ENCODE peak calls at places on chromosomes 1 and 21, in ten cellular contexts. One of them, this sample, is unnamed.

GRCh38 chr1:40944326-40944725 is 35.2 kb upstream of the CTPS1 start:
- DNase-seq in endodermal cell: no peak
- DNase-seq in fibroblast of mammary gland: peak
- DNase-seq in right atrium auricular region: peak
- DNase-seq in right lobe of liver: peak
- DNase-seq in HCT116: no peak
- DNase-seq in AG04450: peak
- DNase-seq in prostate gland: peak
- DNase-seq in astrocyte of the spinal cord: peak
- DNase-seq in breast epithelium: peak
- DNase-seq in this sample: peak

GRCh38 chr1:182110635-182111034 is 49.1 kb upstream of the ZNF648 start:
- DNase-seq in endodermal cell: peak
- DNase-seq in fibroblast of mammary gland: no peak
- DNase-seq in right atrium auricular region: no peak
- DNase-seq in right lobe of liver: no peak
- DNase-seq in HCT116: no peak
- DNase-seq in AG04450: no peak
- DNase-seq in prostate gland: no peak
- DNase-seq in astrocyte of the spinal cord: no peak
- DNase-seq in breast epithelium: no peak
- DNase-seq in this sample: no peak

GRCh38 chr1:80444171-80444570 is 1356.6 kb upstream of the ADGRL2 start:
- DNase-seq in endodermal cell: no peak
- DNase-seq in fibroblast of mammary gland: no peak
- DNase-seq in right atrium auricular region: no peak
- DNase-seq in right lobe of liver: no peak
- DNase-seq in HCT116: no peak
- DNase-seq in AG04450: no peak
- DNase-seq in prostate gland: no peak
- DNase-seq in astrocyte of the spinal cord: no peak
- DNase-seq in breast epithelium: no peak
- DNase-seq in this sample: no peak

GRCh38 chr1:27522148-27522859 is 32.3 kb upstream of the WASF2 start:
- DNase-seq in endodermal cell: no peak
- DNase-seq in fibroblast of mammary gland: peak
- DNase-seq in right atrium auricular region: no peak
- DNase-seq in right lobe of liver: no peak
- DNase-seq in HCT116: no peak
- DNase-seq in AG04450: no peak
- DNase-seq in prostate gland: peak
- DNase-seq in astrocyte of the spinal cord: peak
- DNase-seq in breast epithelium: peak
- DNase-seq in this sample: no peak

GRCh38 chr1:155023627-155024026 is 10.0 kb downstream of the DCST2 start:
- DNase-seq in endodermal cell: no peak
- DNase-seq in fibroblast of mammary gland: no peak
- DNase-seq in right atrium auricular region: no peak
- DNase-seq in right lobe of liver: no peak
- DNase-seq in HCT116: no peak
- DNase-seq in AG04450: no peak
- DNase-seq in prostate gland: no peak
- DNase-seq in astrocyte of the spinal cord: no peak
- DNase-seq in breast epithelium: no peak
- DNase-seq in this sample: no peak

GRCh38 chr1:9700340-9700739 is 48.8 kb downstream of the PIK3CD start:
- DNase-seq in endodermal cell: no peak
- DNase-seq in fibroblast of mammary gland: peak
- DNase-seq in right atrium auricular region: no peak
- DNase-seq in right lobe of liver: no peak
- DNase-seq in HCT116: peak
- DNase-seq in AG04450: no peak
- DNase-seq in prostate gland: no peak
- DNase-seq in astrocyte of the spinal cord: peak
- DNase-seq in breast epithelium: no peak
- DNase-seq in this sample: peak

GRCh38 chr1:246703581-246703980 is 20.6 kb upstream of the SCCPDH start:
- DNase-seq in endodermal cell: no peak
- DNase-seq in fibroblast of mammary gland: no peak
- DNase-seq in right atrium auricular region: no peak
- DNase-seq in right lobe of liver: peak
- DNase-seq in HCT116: no peak
- DNase-seq in AG04450: no peak
- DNase-seq in prostate gland: no peak
- DNase-seq in astrocyte of the spinal cord: no peak
- DNase-seq in breast epithelium: no peak
- DNase-seq in this sample: no peak

GRCh38 chr1:47226121-47226977 is 5.7 kb downstream of the TAL1 start:
- DNase-seq in endodermal cell: peak
- DNase-seq in fibroblast of mammary gland: no peak
- DNase-seq in right atrium auricular region: no peak
- DNase-seq in right lobe of liver: no peak
- DNase-seq in HCT116: no peak
- DNase-seq in AG04450: no peak
- DNase-seq in prostate gland: no peak
- DNase-seq in astrocyte of the spinal cord: no peak
- DNase-seq in breast epithelium: no peak
- DNase-seq in this sample: no peak

GRCh38 chr1:27878038-27878437 is 5.7 kb downstream of the THEMIS2 start:
- DNase-seq in endodermal cell: no peak
- DNase-seq in fibroblast of mammary gland: no peak
- DNase-seq in right atrium auricular region: no peak
- DNase-seq in right lobe of liver: peak
- DNase-seq in HCT116: no peak
- DNase-seq in AG04450: no peak
- DNase-seq in prostate gland: no peak
- DNase-seq in astrocyte of the spinal cord: no peak
- DNase-seq in breast epithelium: no peak
- DNase-seq in this sample: no peak

GRCh38 chr1:9149837-9150581 is 21.1 kb upstream of the GPR157 start:
- DNase-seq in endodermal cell: no peak
- DNase-seq in fibroblast of mammary gland: no peak
- DNase-seq in right atrium auricular region: no peak
- DNase-seq in right lobe of liver: no peak
- DNase-seq in HCT116: no peak
- DNase-seq in AG04450: no peak
- DNase-seq in prostate gland: no peak
- DNase-seq in astrocyte of the spinal cord: no peak
- DNase-seq in breast epithelium: no peak
- DNase-seq in this sample: no peak

GRCh38 chr21:16176570-16176969 is 446.8 kb downstream of the USP25 start:
- DNase-seq in endodermal cell: no peak
- DNase-seq in fibroblast of mammary gland: peak
- DNase-seq in right atrium auricular region: no peak
- DNase-seq in right lobe of liver: no peak
- DNase-seq in HCT116: no peak
- DNase-seq in AG04450: no peak
- DNase-seq in prostate gland: no peak
- DNase-seq in astrocyte of the spinal cord: no peak
- DNase-seq in breast epithelium: no peak
- DNase-seq in this sample: no peak

GRCh38 chr1:205284420-205285144 is 37.0 kb downstream of the NUAK2 start:
- DNase-seq in endodermal cell: peak
- DNase-seq in fibroblast of mammary gland: peak
- DNase-seq in right atrium auricular region: peak
- DNase-seq in right lobe of liver: peak
- DNase-seq in HCT116: peak
- DNase-seq in AG04450: peak
- DNase-seq in prostate gland: peak
- DNase-seq in astrocyte of the spinal cord: peak
- DNase-seq in breast epithelium: peak
- DNase-seq in this sample: peak

GRCh38 chr1:11406845-11407244 is 72.1 kb upstream of the DISP3 start:
- DNase-seq in endodermal cell: no peak
- DNase-seq in fibroblast of mammary gland: no peak
- DNase-seq in right atrium auricular region: no peak
- DNase-seq in right lobe of liver: no peak
- DNase-seq in HCT116: no peak
- DNase-seq in AG04450: no peak
- DNase-seq in prostate gland: no peak
- DNase-seq in astrocyte of the spinal cord: no peak
- DNase-seq in breast epithelium: no peak
- DNase-seq in this sample: no peak

GRCh38 chr1:6961905-6962304 is 176.7 kb downstream of the CAMTA1 start:
- DNase-seq in endodermal cell: no peak
- DNase-seq in fibroblast of mammary gland: no peak
- DNase-seq in right atrium auricular region: no peak
- DNase-seq in right lobe of liver: no peak
- DNase-seq in HCT116: no peak
- DNase-seq in AG04450: no peak
- DNase-seq in prostate gland: no peak
- DNase-seq in astrocyte of the spinal cord: no peak
- DNase-seq in breast epithelium: no peak
- DNase-seq in this sample: no peak

GRCh38 chr1:6962390-6962955 is 177.2 kb downstream of the CAMTA1 start:
- DNase-seq in endodermal cell: peak
- DNase-seq in fibroblast of mammary gland: peak
- DNase-seq in right atrium auricular region: peak
- DNase-seq in right lobe of liver: no peak
- DNase-seq in HCT116: peak
- DNase-seq in AG04450: no peak
- DNase-seq in prostate gland: no peak
- DNase-seq in astrocyte of the spinal cord: no peak
- DNase-seq in breast epithelium: no peak
- DNase-seq in this sample: no peak

GRCh38 chr1:6965062-6965913 is 180.0 kb downstream of the CAMTA1 start:
- DNase-seq in endodermal cell: no peak
- DNase-seq in fibroblast of mammary gland: no peak
- DNase-seq in right atrium auricular region: no peak
- DNase-seq in right lobe of liver: no peak
- DNase-seq in HCT116: no peak
- DNase-seq in AG04450: no peak
- DNase-seq in prostate gland: no peak
- DNase-seq in astrocyte of the spinal cord: no peak
- DNase-seq in breast epithelium: no peak
- DNase-seq in this sample: no peak

GRCh38 chr1:6961289-6961688 is 176.0 kb downstream of the CAMTA1 start:
- DNase-seq in endodermal cell: peak
- DNase-seq in fibroblast of mammary gland: no peak
- DNase-seq in right atrium auricular region: no peak
- DNase-seq in right lobe of liver: no peak
- DNase-seq in HCT116: no peak
- DNase-seq in AG04450: no peak
- DNase-seq in prostate gland: no peak
- DNase-seq in astrocyte of the spinal cord: no peak
- DNase-seq in breast epithelium: no peak
- DNase-seq in this sample: no peak

GRCh38 chr1:6962956-6963915 is 178.0 kb downstream of the CAMTA1 start:
- DNase-seq in endodermal cell: peak
- DNase-seq in fibroblast of mammary gland: peak
- DNase-seq in right atrium auricular region: peak
- DNase-seq in right lobe of liver: peak
- DNase-seq in HCT116: peak
- DNase-seq in AG04450: no peak
- DNase-seq in prostate gland: no peak
- DNase-seq in astrocyte of the spinal cord: no peak
- DNase-seq in breast epithelium: no peak
- DNase-seq in this sample: no peak
- TF ChIP-seq CTCF in endodermal cell: peak
- TF ChIP-seq CTCF in fibroblast of mammary gland: no peak
- TF ChIP-seq CTCF in right atrium auricular region: no peak
- TF ChIP-seq CTCF in right lobe of liver: no peak
- TF ChIP-seq CTCF in HCT116: no peak
- TF ChIP-seq CTCF in AG04450: no peak
- TF ChIP-seq CTCF in prostate gland: no peak
- TF ChIP-seq CTCF in astrocyte of the spinal cord: no peak
- TF ChIP-seq CTCF in breast epithelium: no peak
- TF ChIP-seq CTCF in this sample: no peak

DNA sequence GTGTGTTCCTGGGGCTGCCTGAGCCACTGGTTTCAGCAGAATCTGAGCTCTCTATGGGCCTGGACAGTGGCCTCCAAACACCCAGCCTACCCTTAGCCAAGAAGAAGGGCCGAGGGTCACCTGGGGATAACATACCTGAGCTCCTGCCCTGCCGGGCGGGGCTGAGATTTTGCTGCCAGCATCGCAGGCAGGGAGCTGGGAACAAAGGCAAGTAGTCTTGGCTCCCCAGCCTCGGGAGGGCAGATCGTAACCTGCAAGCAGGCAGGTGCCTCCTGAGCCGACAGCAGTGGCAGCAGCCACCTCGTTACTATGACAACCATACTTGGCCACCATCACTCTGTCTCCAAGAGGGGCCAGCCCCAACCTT is 54.7 kb downstream of the TOMM20 start:
- DNase-seq in endodermal cell: no peak
- DNase-seq in fibroblast of mammary gland: no peak
- DNase-seq in right atrium auricular region: no peak
- DNase-seq in right lobe of liver: peak
- DNase-seq in HCT116: no peak
- DNase-seq in AG04450: no peak
- DNase-seq in prostate gland: peak
- DNase-seq in astrocyte of the spinal cord: no peak
- DNase-seq in breast epithelium: peak
- DNase-seq in this sample: no peak
- H3K4me3 ChIP-seq in endodermal cell: no peak
- H3K4me3 ChIP-seq in fibroblast of mammary gland: no peak
- H3K4me3 ChIP-seq in right atrium auricular region: no peak
- H3K4me3 ChIP-seq in right lobe of liver: peak
- H3K4me3 ChIP-seq in HCT116: no peak
- H3K4me3 ChIP-seq in AG04450: no peak
- H3K4me3 ChIP-seq in prostate gland: no peak
- H3K4me3 ChIP-seq in astrocyte of the spinal cord: no peak
- H3K4me3 ChIP-seq in breast epithelium: peak
- H3K4me3 ChIP-seq in this sample: no peak

GRCh38 chr1:53602376-53602775 is 136.6 kb downstream of the GLIS1 start:
- DNase-seq in endodermal cell: peak
- DNase-seq in fibroblast of mammary gland: no peak
- DNase-seq in right atrium auricular region: no peak
- DNase-seq in right lobe of liver: no peak
- DNase-seq in HCT116: no peak
- DNase-seq in AG04450: no peak
- DNase-seq in prostate gland: no peak
- DNase-seq in astrocyte of the spinal cord: no peak
- DNase-seq in breast epithelium: no peak
- DNase-seq in this sample: no peak
- TF ChIP-seq CTCF in endodermal cell: no peak
- TF ChIP-seq CTCF in fibroblast of mammary gland: no peak
- TF ChIP-seq CTCF in right atrium auricular region: no peak
- TF ChIP-seq CTCF in right lobe of liver: no peak
- TF ChIP-seq CTCF in HCT116: no peak
- TF ChIP-seq CTCF in AG04450: no peak
- TF ChIP-seq CTCF in prostate gland: no peak
- TF ChIP-seq CTCF in astrocyte of the spinal cord: no peak
- TF ChIP-seq CTCF in breast epithelium: no peak
- TF ChIP-seq CTCF in this sample: no peak

DNA sequence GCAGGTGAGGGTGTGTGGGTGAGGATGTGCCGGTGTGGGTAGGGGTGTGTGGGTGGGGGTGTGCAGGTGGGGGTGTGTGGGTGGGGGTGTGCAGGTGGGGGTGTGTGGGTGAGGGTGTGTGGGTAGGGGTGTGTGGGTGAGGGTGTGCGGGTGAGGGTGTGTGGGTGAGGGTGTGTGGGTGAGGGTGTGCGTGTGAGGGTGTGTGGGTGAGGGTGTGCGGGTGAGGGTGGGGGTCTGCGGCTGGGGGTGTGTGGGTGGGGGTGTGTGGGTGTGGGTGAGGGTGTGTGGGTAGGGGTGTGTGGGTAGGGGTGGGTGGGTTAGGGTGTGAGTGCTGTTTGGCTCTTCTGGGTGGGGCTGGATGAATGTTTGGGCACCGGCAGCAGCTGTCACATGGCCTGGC is 241.4 kb upstream of the POTED start:
- DNase-seq in endodermal cell: no peak
- DNase-seq in fibroblast of mammary gland: no peak
- DNase-seq in right atrium auricular region: no peak
- DNase-seq in right lobe of liver: no peak
- DNase-seq in HCT116: no peak
- DNase-seq in AG04450: no peak
- DNase-seq in prostate gland: no peak
- DNase-seq in astrocyte of the spinal cord: no peak
- DNase-seq in breast epithelium: no peak
- DNase-seq in this sample: no peak
- H3K4me3 ChIP-seq in endodermal cell: no peak
- H3K4me3 ChIP-seq in fibroblast of mammary gland: no peak
- H3K4me3 ChIP-seq in right atrium auricular region: no peak
- H3K4me3 ChIP-seq in right lobe of liver: no peak
- H3K4me3 ChIP-seq in HCT116: no peak
- H3K4me3 ChIP-seq in AG04450: no peak
- H3K4me3 ChIP-seq in prostate gland: no peak
- H3K4me3 ChIP-seq in astrocyte of the spinal cord: no peak
- H3K4me3 ChIP-seq in breast epithelium: no peak
- H3K4me3 ChIP-seq in this sample: no peak